ENCODE peak calls at places on chromosomes 13 and 19, in nine cellular contexts. W is stimulated activated CD4-positive, alpha-beta T cell treated with anti-CD3 and anti-CD28 coated beads, Interleukin-4, amount 100 ng/mL, for 24 hours; Q is GM19239; G is OCI-M1; U is effector CD4-positive, alpha-beta T cell; X is hippocampal formation; Z is dorsolateral prefrontal cortex; D is NCI-H1105; J is epithelial cell of esophagus. M is an unnamed sample.

GRCh38 chr13:102286326-102286725 is 115.5 kb downstream of the FGF14 start:
- DNase-seq in J (peak; percentile 98), Q (no peak), D (no peak), W (no peak), U (no peak), Z (no peak), G (no peak), X (no peak), M (no peak)

GRCh38 chr13:37878496-37878895 is 8.9 kb upstream of the TRPC4 start:
- DNase-seq in G (no peak), D (no peak), U (no peak), X (no peak), Q (no peak), J (no peak), W (no peak), Z (no peak), M (no peak)

GRCh38 chr19:50486823-50487515 is 10.3 kb upstream of the GARIN5A start:
- DNase-seq in Q (no peak), W (peak; percentile 70), Z (no peak), J (peak; percentile 18), G (peak; percentile 70), U (peak; percentile 34), X (no peak), D (no peak), M (no peak)

GRCh38 chr13:113585828-113586355 is 1.3 kb downstream of the TFDP1 start:
- DNase-seq in W (no peak), D (no peak), Z (no peak), X (no peak), J (no peak), Q (no peak), U (no peak), G (peak; percentile 40), M (no peak)

GRCh38 chr19:48413879-48414623 is 20.6 kb downstream of the GRIN2D start:
- DNase-seq in Z (no peak), G (no peak), J (no peak), Q (no peak), W (no peak), D (no peak), U (no peak), X (no peak), M (no peak)

GRCh38 chr13:100520936-100521765 is 67.4 kb downstream of the GGACT start:
- DNase-seq in Q (no peak), J (no peak), Z (no peak), U (no peak), G (no peak), W (no peak), X (no peak), D (no peak), M (no peak)

GRCh38 chr13:43003010-43003409 is 11.0 kb upstream of the EPSTI1 start:
- DNase-seq in G (no peak), W (no peak), D (no peak), J (peak; percentile 95), Q (no peak), X (no peak), U (no peak), Z (no peak), M (no peak)

GRCh38 chr19:4393947-4394590 is 6.3 kb downstream of the SH3GL1 start:
- DNase-seq in X (no peak), U (no peak), G (no peak), Z (no peak), Q (no peak), J (no peak), D (no peak), W (no peak), M (no peak)

GRCh38 chr19:57027360-57027759 is 92.4 kb upstream of the USP29 start:
- DNase-seq in Q (no peak), D (no peak), U (no peak), Z (no peak), X (no peak), J (no peak), G (no peak), W (no peak), M (no peak)

GRCh38 chr13:94641432-94641941 is 39.8 kb downstream of the GPR180 start:
- DNase-seq in Z (no peak), U (no peak), Q (no peak), W (no peak), X (no peak), G (no peak), D (peak; percentile 17), J (peak; percentile 85), M (no peak)

GRCh38 chr13:100710176-100710575 is 35.6 kb upstream of the TMTC4 start:
- DNase-seq in X (no peak), Z (no peak), U (no peak), W (no peak), D (no peak), G (no peak), Q (no peak), J (no peak), M (no peak)

GRCh38 chr13:53442979-53443378 is 414.4 kb downstream of the OLFM4 start:
- DNase-seq in J (no peak), G (no peak), W (no peak), D (no peak), Q (no peak), X (no peak), Z (no peak), U (no peak), M (no peak)

GRCh38 chr19:41753159-41753558 is 2.2 kb upstream of the CEACAM6 start:
- DNase-seq in U (peak; percentile 71), D (peak; percentile 78), Q (peak; percentile 31), G (peak; percentile 70), Z (peak; percentile 30), W (peak; percentile 81), X (no peak), J (peak; percentile 60), M (no peak)

GRCh38 chr13:112714772-112715569 is 25.1 kb downstream of the ATP11A start:
- DNase-seq in W (no peak), X (no peak), U (no peak), Q (no peak), G (no peak), D (no peak), J (no peak), Z (no peak), M (no peak)

GRCh38 chr19:19121371-19121770 is 16.9 kb downstream of the TMEM161A start:
- DNase-seq in X (no peak), G (no peak), Q (no peak), Z (no peak), J (no peak), W (no peak), U (no peak), D (no peak), M (no peak)

GRCh38 chr19:35533822-35534521 is 716 bp downstream of the GAPDHS start:
- DNase-seq in X (no peak), G (no peak), J (peak; percentile 24), Q (peak; percentile 53), D (no peak), W (no peak), U (no peak), Z (no peak), M (no peak)

GRCh38 chr19:2494447-2495129 is 18.7 kb downstream of the GADD45B start:
- DNase-seq in U (peak; percentile 59), J (peak; percentile 67), W (peak; percentile 54), Z (peak; percentile 51), X (peak; percentile 26), D (no peak), Q (peak; percentile 83), G (no peak), M (peak; percentile 41)

GRCh38 chr13:62320129-62320724 is 904.6 kb upstream of the PCDH20 start:
- DNase-seq in Z (no peak), X (no peak), J (peak; percentile 63), Q (no peak), U (no peak), W (no peak), G (peak; percentile 75), D (peak; percentile 69), M (no peak)

GRCh38 chr13:46947425-46948191 is 50.8 kb upstream of the HTR2A start:
- DNase-seq in X (no peak), Q (no peak), W (no peak), D (no peak), G (no peak), U (no peak), Z (no peak), J (no peak), M (no peak)

GRCh38 chr13:100458673-100459072 is 129.9 kb downstream of the GGACT start:
- DNase-seq in W (no peak), X (no peak), J (no peak), G (no peak), Z (no peak), U (no peak), Q (no peak), D (no peak), M (no peak)

GRCh38 chr19:46753420-46754155 is 7.3 kb upstream of the STRN4 start:
- DNase-seq in Z (no peak), W (peak; percentile 78), X (no peak), D (peak; percentile 84), U (peak; percentile 66), G (peak; percentile 80), J (peak; percentile 59), Q (peak; percentile 78), M (no peak)

GRCh38 chr13:37640499-37640898 is 41.9 kb upstream of the POSTN start:
- DNase-seq in D (no peak), G (peak; percentile 69), W (no peak), X (no peak), Q (no peak), U (no peak), J (peak; percentile 75), Z (no peak), M (no peak)

GRCh38 chr19:7292352-7292949 is 1.8 kb downstream of the INSR start:
- DNase-seq in G (no peak), U (no peak), J (no peak), W (no peak), D (no peak), Z (no peak), X (no peak), Q (no peak), M (no peak)

GRCh38 chr19:50646074-50646807 is 3.0 kb upstream of the C19orf81 start:
- DNase-seq in J (no peak), G (peak; percentile 45), Q (no peak), Z (no peak), W (no peak), U (no peak), X (no peak), D (no peak), M (no peak)

GRCh38 chr19:43464089-43464775 is 1.2 kb downstream of the LYPD3 start:
- DNase-seq in Z (peak; percentile 53), X (peak; percentile 63), Q (peak; percentile 57), U (no peak), G (no peak), W (peak; percentile 72), D (peak; percentile 72), J (no peak), M (peak; percentile 70)

GRCh38 chr13:69198706-69199105 is 908.9 kb upstream of the ATXN8OS start:
- DNase-seq in U (no peak), X (no peak), J (no peak), G (no peak), Q (no peak), D (no peak), Z (no peak), W (no peak), M (no peak)

GRCh38 chr19:45767881-45768643 is 990 bp downstream of the SIX5 start:
- DNase-seq in J (peak; percentile 72), U (no peak), W (no peak), G (peak; percentile 76), D (no peak), X (no peak), Q (peak; percentile 56), Z (no peak), M (no peak)

M was measured in nucleus accumbens.